ENCODE peak calls at places on chromosomes 3 and 15, in nine cellular contexts. P, S, K, C, B, T, A, Z and L are unnamed samples.

GRCh38 chr15:59406446-59406845 is 31.5 kb upstream of the FAM81A start:
- DNase-seq in K (no peak), A (no peak), C (no peak), P (no peak), T (no peak), S (no peak), Z (no peak), B (no peak), L (no peak)

GRCh38 chr3:16761576-16761975 is 123.2 kb upstream of the PLCL2 start:
- DNase-seq in K (no peak), A (no peak), C (peak), Z (no peak), T (no peak), P (no peak), S (peak), B (no peak), L (no peak)

GRCh38 chr3:106317141-106318055 is 448.6 kb upstream of the CBLB start:
- DNase-seq in Z (no peak), P (no peak), C (no peak), T (no peak), S (no peak), A (no peak), K (no peak), B (no peak), L (no peak)

GRCh38 chr15:45827275-45827674 is 192.4 kb downstream of the SQOR start:
- DNase-seq in P (no peak), C (no peak), B (no peak), S (no peak), T (no peak), A (no peak), K (no peak), Z (no peak), L (no peak)

GRCh38 chr15:85314653-85315052 is 65.8 kb upstream of the AKAP13 start:
- DNase-seq in A (no peak), B (no peak), K (no peak), C (peak), S (peak), P (no peak), Z (no peak), T (no peak), L (no peak)

GRCh38 chr3:132464066-132464465 is 46.8 kb downstream of the DNAJC13 start:
- DNase-seq in K (peak), T (no peak), S (peak), C (peak), B (no peak), Z (no peak), P (no peak), A (no peak), L (no peak)

GRCh38 chr15:48603123-48603500 is 42.4 kb downstream of the FBN1 start:
- DNase-seq in B (no peak), P (no peak), T (no peak), Z (no peak), A (no peak), S (no peak), K (no peak), C (peak), L (no peak)

GRCh38 chr15:81052046-81052445 is 51.3 kb downstream of the TLNRD1 start:
- DNase-seq in B (no peak), P (no peak), Z (no peak), C (no peak), S (peak), K (no peak), A (no peak), T (no peak), L (no peak)

GRCh38 chr3:127445581-127446368 is 144.8 kb downstream of the TPRA1 start:
- DNase-seq in T (no peak), A (peak), S (no peak), B (no peak), C (no peak), Z (no peak), K (no peak), P (peak), L (no peak)

GRCh38 chr3:16606398-16606797 is 1.2 kb upstream of the DAZL start:
- DNase-seq in T (no peak), Z (no peak), C (no peak), P (no peak), K (no peak), A (no peak), B (no peak), S (no peak), L (no peak)

GRCh38 chr15:62896969-62897486 is 145.5 kb upstream of the TPM1 start:
- DNase-seq in B (no peak), P (peak), T (peak), A (peak), K (peak), S (peak), Z (no peak), C (peak), L (peak)

GRCh38 chr3:99668044-99668443 is 29.6 kb downstream of the COL8A1 start:
- DNase-seq in B (no peak), K (no peak), C (no peak), Z (no peak), S (no peak), P (no peak), T (no peak), A (no peak), L (no peak)

GRCh38 chr3:134663646-134664456 is 13.0 kb upstream of the KY start:
- DNase-seq in T (no peak), C (peak), B (no peak), A (no peak), Z (no peak), P (no peak), S (peak), K (no peak), L (no peak)